ENCODE peak calls at places on chromosomes 12 and 14, in eight cellular contexts. One of them, this sample, is unnamed.

GRCh38 chr12:24133385-24133784 is 183.9 kb upstream of the SOX5 start:
- DNase-seq in activated T-helper 9 cell treated with anti-CD3 and anti-CD28 coated beads, Interleukin-2, amount 50 U/mL, for 16 hours: no peak
- DNase-seq in NCI-H748 treated with DMSO at 0.1 percent for 48 hours: peak
- DNase-seq in adipocyte: no peak
- DNase-seq in NCI-H460: no peak
- DNase-seq in MCF 10A: no peak
- DNase-seq in stimulated activated CD4-positive, alpha-beta T cell treated with anti-CD3 and anti-CD28 coated beads, Interleukin-1b, Interleukin-23, amount 100 ng/mL, for 48 hours: no peak
- DNase-seq in activated CD4-positive, alpha-beta T cell treated with anti-CD3 and anti-CD28 coated beads, Interleukin-2, amount 50 U/mL, for 1 hour: no peak
- DNase-seq in this sample: no peak

GRCh38 chr14:63781686-63782085 is 53.8 kb upstream of the SGPP1 start:
- DNase-seq in NCI-H748 treated with DMSO at 0.1 percent for 48 hours: no peak
- DNase-seq in adipocyte: no peak
- DNase-seq in MCF 10A: peak
- DNase-seq in activated T-helper 9 cell treated with anti-CD3 and anti-CD28 coated beads, Interleukin-2, amount 50 U/mL, for 16 hours: no peak
- DNase-seq in activated CD4-positive, alpha-beta T cell treated with anti-CD3 and anti-CD28 coated beads, Interleukin-2, amount 50 U/mL, for 1 hour: no peak
- DNase-seq in NCI-H460: no peak
- DNase-seq in stimulated activated CD4-positive, alpha-beta T cell treated with anti-CD3 and anti-CD28 coated beads, Interleukin-1b, Interleukin-23, amount 100 ng/mL, for 48 hours: no peak
- DNase-seq in this sample: no peak

GRCh38 chr14:100283984-100284881 is 22.0 kb downstream of the SLC25A29 start:
- DNase-seq in activated CD4-positive, alpha-beta T cell treated with anti-CD3 and anti-CD28 coated beads, Interleukin-2, amount 50 U/mL, for 1 hour: no peak
- DNase-seq in stimulated activated CD4-positive, alpha-beta T cell treated with anti-CD3 and anti-CD28 coated beads, Interleukin-1b, Interleukin-23, amount 100 ng/mL, for 48 hours: no peak
- DNase-seq in activated T-helper 9 cell treated with anti-CD3 and anti-CD28 coated beads, Interleukin-2, amount 50 U/mL, for 16 hours: no peak
- DNase-seq in adipocyte: no peak
- DNase-seq in NCI-H460: no peak
- DNase-seq in NCI-H748 treated with DMSO at 0.1 percent for 48 hours: no peak
- DNase-seq in MCF 10A: no peak
- DNase-seq in this sample: no peak

GRCh38 chr12:68287106-68287505 is 33.7 kb upstream of the IL22 start:
- DNase-seq in NCI-H460: no peak
- DNase-seq in stimulated activated CD4-positive, alpha-beta T cell treated with anti-CD3 and anti-CD28 coated beads, Interleukin-1b, Interleukin-23, amount 100 ng/mL, for 48 hours: no peak
- DNase-seq in activated T-helper 9 cell treated with anti-CD3 and anti-CD28 coated beads, Interleukin-2, amount 50 U/mL, for 16 hours: no peak
- DNase-seq in MCF 10A: no peak
- DNase-seq in adipocyte: no peak
- DNase-seq in NCI-H748 treated with DMSO at 0.1 percent for 48 hours: no peak
- DNase-seq in activated CD4-positive, alpha-beta T cell treated with anti-CD3 and anti-CD28 coated beads, Interleukin-2, amount 50 U/mL, for 1 hour: no peak
- DNase-seq in this sample: no peak

GRCh38 chr14:103444837-103445524 is 59.8 kb downstream of the MARK3 start:
- DNase-seq in NCI-H460: no peak
- DNase-seq in NCI-H748 treated with DMSO at 0.1 percent for 48 hours: no peak
- DNase-seq in activated CD4-positive, alpha-beta T cell treated with anti-CD3 and anti-CD28 coated beads, Interleukin-2, amount 50 U/mL, for 1 hour: no peak
- DNase-seq in adipocyte: no peak
- DNase-seq in stimulated activated CD4-positive, alpha-beta T cell treated with anti-CD3 and anti-CD28 coated beads, Interleukin-1b, Interleukin-23, amount 100 ng/mL, for 48 hours: no peak
- DNase-seq in activated T-helper 9 cell treated with anti-CD3 and anti-CD28 coated beads, Interleukin-2, amount 50 U/mL, for 16 hours: no peak
- DNase-seq in MCF 10A: no peak
- DNase-seq in this sample: no peak

GRCh38 chr14:29489911-29490310 is 437.7 kb downstream of the PRKD1 start:
- DNase-seq in activated CD4-positive, alpha-beta T cell treated with anti-CD3 and anti-CD28 coated beads, Interleukin-2, amount 50 U/mL, for 1 hour: no peak
- DNase-seq in MCF 10A: no peak
- DNase-seq in stimulated activated CD4-positive, alpha-beta T cell treated with anti-CD3 and anti-CD28 coated beads, Interleukin-1b, Interleukin-23, amount 100 ng/mL, for 48 hours: no peak
- DNase-seq in activated T-helper 9 cell treated with anti-CD3 and anti-CD28 coated beads, Interleukin-2, amount 50 U/mL, for 16 hours: no peak
- DNase-seq in NCI-H460: no peak
- DNase-seq in NCI-H748 treated with DMSO at 0.1 percent for 48 hours: no peak
- DNase-seq in adipocyte: no peak
- DNase-seq in this sample: no peak

GRCh38 chr14:50533806-50534205 is 1.4 kb upstream of the MAP4K5 start:
- DNase-seq in NCI-H460: no peak
- DNase-seq in adipocyte: no peak
- DNase-seq in NCI-H748 treated with DMSO at 0.1 percent for 48 hours: no peak
- DNase-seq in activated T-helper 9 cell treated with anti-CD3 and anti-CD28 coated beads, Interleukin-2, amount 50 U/mL, for 16 hours: no peak
- DNase-seq in activated CD4-positive, alpha-beta T cell treated with anti-CD3 and anti-CD28 coated beads, Interleukin-2, amount 50 U/mL, for 1 hour: no peak
- DNase-seq in MCF 10A: no peak
- DNase-seq in stimulated activated CD4-positive, alpha-beta T cell treated with anti-CD3 and anti-CD28 coated beads, Interleukin-1b, Interleukin-23, amount 100 ng/mL, for 48 hours: no peak
- DNase-seq in this sample: no peak

GRCh38 chr12:52906049-52906645 is 1.3 kb upstream of the KRT8 start:
- DNase-seq in activated T-helper 9 cell treated with anti-CD3 and anti-CD28 coated beads, Interleukin-2, amount 50 U/mL, for 16 hours: no peak
- DNase-seq in stimulated activated CD4-positive, alpha-beta T cell treated with anti-CD3 and anti-CD28 coated beads, Interleukin-1b, Interleukin-23, amount 100 ng/mL, for 48 hours: no peak
- DNase-seq in MCF 10A: peak
- DNase-seq in activated CD4-positive, alpha-beta T cell treated with anti-CD3 and anti-CD28 coated beads, Interleukin-2, amount 50 U/mL, for 1 hour: no peak
- DNase-seq in NCI-H460: no peak
- DNase-seq in NCI-H748 treated with DMSO at 0.1 percent for 48 hours: no peak
- DNase-seq in adipocyte: no peak
- DNase-seq in this sample: no peak

GRCh38 chr12:13222076-13222475 is 25.6 kb downstream of the EMP1 start:
- DNase-seq in activated T-helper 9 cell treated with anti-CD3 and anti-CD28 coated beads, Interleukin-2, amount 50 U/mL, for 16 hours: no peak
- DNase-seq in MCF 10A: peak
- DNase-seq in NCI-H748 treated with DMSO at 0.1 percent for 48 hours: no peak
- DNase-seq in NCI-H460: no peak
- DNase-seq in activated CD4-positive, alpha-beta T cell treated with anti-CD3 and anti-CD28 coated beads, Interleukin-2, amount 50 U/mL, for 1 hour: no peak
- DNase-seq in adipocyte: no peak
- DNase-seq in stimulated activated CD4-positive, alpha-beta T cell treated with anti-CD3 and anti-CD28 coated beads, Interleukin-1b, Interleukin-23, amount 100 ng/mL, for 48 hours: no peak
- DNase-seq in this sample: no peak

GRCh38 chr14:41167040-41167439 is 439.6 kb upstream of the LRFN5 start:
- DNase-seq in MCF 10A: no peak
- DNase-seq in activated T-helper 9 cell treated with anti-CD3 and anti-CD28 coated beads, Interleukin-2, amount 50 U/mL, for 16 hours: no peak
- DNase-seq in NCI-H748 treated with DMSO at 0.1 percent for 48 hours: peak
- DNase-seq in activated CD4-positive, alpha-beta T cell treated with anti-CD3 and anti-CD28 coated beads, Interleukin-2, amount 50 U/mL, for 1 hour: no peak
- DNase-seq in adipocyte: no peak
- DNase-seq in stimulated activated CD4-positive, alpha-beta T cell treated with anti-CD3 and anti-CD28 coated beads, Interleukin-1b, Interleukin-23, amount 100 ng/mL, for 48 hours: no peak
- DNase-seq in NCI-H460: no peak
- DNase-seq in this sample: no peak

GRCh38 chr14:20848316-20848954 is 42.8 kb upstream of the RNASE3 start:
- DNase-seq in activated CD4-positive, alpha-beta T cell treated with anti-CD3 and anti-CD28 coated beads, Interleukin-2, amount 50 U/mL, for 1 hour: no peak
- DNase-seq in NCI-H748 treated with DMSO at 0.1 percent for 48 hours: no peak
- DNase-seq in NCI-H460: peak
- DNase-seq in stimulated activated CD4-positive, alpha-beta T cell treated with anti-CD3 and anti-CD28 coated beads, Interleukin-1b, Interleukin-23, amount 100 ng/mL, for 48 hours: no peak
- DNase-seq in MCF 10A: peak
- DNase-seq in adipocyte: no peak
- DNase-seq in activated T-helper 9 cell treated with anti-CD3 and anti-CD28 coated beads, Interleukin-2, amount 50 U/mL, for 16 hours: no peak
- DNase-seq in this sample: no peak

GRCh38 chr12:45166056-45166455 is 49.8 kb upstream of the ANO6 start:
- DNase-seq in MCF 10A: no peak
- DNase-seq in activated T-helper 9 cell treated with anti-CD3 and anti-CD28 coated beads, Interleukin-2, amount 50 U/mL, for 16 hours: no peak
- DNase-seq in NCI-H460: no peak
- DNase-seq in activated CD4-positive, alpha-beta T cell treated with anti-CD3 and anti-CD28 coated beads, Interleukin-2, amount 50 U/mL, for 1 hour: no peak
- DNase-seq in stimulated activated CD4-positive, alpha-beta T cell treated with anti-CD3 and anti-CD28 coated beads, Interleukin-1b, Interleukin-23, amount 100 ng/mL, for 48 hours: no peak
- DNase-seq in adipocyte: no peak
- DNase-seq in NCI-H748 treated with DMSO at 0.1 percent for 48 hours: no peak
- DNase-seq in this sample: no peak

GRCh38 chr12:118107026-118107425 is 3.2 kb upstream of the VSIG10 start:
- DNase-seq in MCF 10A: no peak
- DNase-seq in adipocyte: no peak
- DNase-seq in stimulated activated CD4-positive, alpha-beta T cell treated with anti-CD3 and anti-CD28 coated beads, Interleukin-1b, Interleukin-23, amount 100 ng/mL, for 48 hours: no peak
- DNase-seq in activated CD4-positive, alpha-beta T cell treated with anti-CD3 and anti-CD28 coated beads, Interleukin-2, amount 50 U/mL, for 1 hour: no peak
- DNase-seq in activated T-helper 9 cell treated with anti-CD3 and anti-CD28 coated beads, Interleukin-2, amount 50 U/mL, for 16 hours: no peak
- DNase-seq in NCI-H748 treated with DMSO at 0.1 percent for 48 hours: no peak
- DNase-seq in NCI-H460: no peak
- DNase-seq in this sample: no peak

GRCh38 chr12:102918840-102919239 is 1.8 kb upstream of the PAH start:
- DNase-seq in activated CD4-positive, alpha-beta T cell treated with anti-CD3 and anti-CD28 coated beads, Interleukin-2, amount 50 U/mL, for 1 hour: no peak
- DNase-seq in NCI-H748 treated with DMSO at 0.1 percent for 48 hours: no peak
- DNase-seq in adipocyte: no peak
- DNase-seq in stimulated activated CD4-positive, alpha-beta T cell treated with anti-CD3 and anti-CD28 coated beads, Interleukin-1b, Interleukin-23, amount 100 ng/mL, for 48 hours: no peak
- DNase-seq in activated T-helper 9 cell treated with anti-CD3 and anti-CD28 coated beads, Interleukin-2, amount 50 U/mL, for 16 hours: no peak
- DNase-seq in MCF 10A: no peak
- DNase-seq in NCI-H460: no peak
- DNase-seq in this sample: no peak

GRCh38 chr12:53466640-53467039 is 14.7 kb downstream of the PCBP2 start:
- DNase-seq in MCF 10A: peak
- DNase-seq in activated T-helper 9 cell treated with anti-CD3 and anti-CD28 coated beads, Interleukin-2, amount 50 U/mL, for 16 hours: no peak
- DNase-seq in adipocyte: no peak
- DNase-seq in activated CD4-positive, alpha-beta T cell treated with anti-CD3 and anti-CD28 coated beads, Interleukin-2, amount 50 U/mL, for 1 hour: no peak
- DNase-seq in NCI-H748 treated with DMSO at 0.1 percent for 48 hours: no peak
- DNase-seq in NCI-H460: no peak
- DNase-seq in stimulated activated CD4-positive, alpha-beta T cell treated with anti-CD3 and anti-CD28 coated beads, Interleukin-1b, Interleukin-23, amount 100 ng/mL, for 48 hours: no peak
- DNase-seq in this sample: no peak

GRCh38 chr12:62772556-62772955 is 162.4 kb downstream of the PPM1H start:
- DNase-seq in NCI-H460: no peak
- DNase-seq in adipocyte: no peak
- DNase-seq in activated T-helper 9 cell treated with anti-CD3 and anti-CD28 coated beads, Interleukin-2, amount 50 U/mL, for 16 hours: no peak
- DNase-seq in stimulated activated CD4-positive, alpha-beta T cell treated with anti-CD3 and anti-CD28 coated beads, Interleukin-1b, Interleukin-23, amount 100 ng/mL, for 48 hours: no peak
- DNase-seq in activated CD4-positive, alpha-beta T cell treated with anti-CD3 and anti-CD28 coated beads, Interleukin-2, amount 50 U/mL, for 1 hour: no peak
- DNase-seq in MCF 10A: peak
- DNase-seq in NCI-H748 treated with DMSO at 0.1 percent for 48 hours: no peak
- DNase-seq in this sample: no peak

GRCh38 chr14:22007278-22008097 is 333.9 kb upstream of the OR4E1 start:
- DNase-seq in activated T-helper 9 cell treated with anti-CD3 and anti-CD28 coated beads, Interleukin-2, amount 50 U/mL, for 16 hours: no peak
- DNase-seq in adipocyte: no peak
- DNase-seq in MCF 10A: no peak
- DNase-seq in NCI-H460: no peak
- DNase-seq in stimulated activated CD4-positive, alpha-beta T cell treated with anti-CD3 and anti-CD28 coated beads, Interleukin-1b, Interleukin-23, amount 100 ng/mL, for 48 hours: peak
- DNase-seq in NCI-H748 treated with DMSO at 0.1 percent for 48 hours: no peak
- DNase-seq in activated CD4-positive, alpha-beta T cell treated with anti-CD3 and anti-CD28 coated beads, Interleukin-2, amount 50 U/mL, for 1 hour: no peak
- DNase-seq in this sample: no peak

GRCh38 chr12:7373226-7373625 is 69.4 kb downstream of the ACSM4 start:
- DNase-seq in activated CD4-positive, alpha-beta T cell treated with anti-CD3 and anti-CD28 coated beads, Interleukin-2, amount 50 U/mL, for 1 hour: no peak
- DNase-seq in NCI-H460: no peak
- DNase-seq in NCI-H748 treated with DMSO at 0.1 percent for 48 hours: no peak
- DNase-seq in MCF 10A: no peak
- DNase-seq in adipocyte: no peak
- DNase-seq in stimulated activated CD4-positive, alpha-beta T cell treated with anti-CD3 and anti-CD28 coated beads, Interleukin-1b, Interleukin-23, amount 100 ng/mL, for 48 hours: no peak
- DNase-seq in activated T-helper 9 cell treated with anti-CD3 and anti-CD28 coated beads, Interleukin-2, amount 50 U/mL, for 16 hours: no peak
- DNase-seq in this sample: no peak